ENCODE peak calls at places on chromosomes 1 and 21, in eight cellular contexts. M, O, X, W, V, P, H and C are unnamed samples.

GRCh38 chr1:39666772-39667171 is 5.1 kb downstream of the NT5C1A start:
- DNase-seq in M (no peak), P (no peak), W (no peak), H (no peak), X (no peak), O (no peak), V (no peak), C (no peak)

GRCh38 chr1:40939320-40940059 is 40.0 kb upstream of the CTPS1 start:
- DNase-seq in M (no peak), V (no peak), X (peak; percentile 48), P (peak; percentile 59), H (peak; percentile 44), W (no peak), O (no peak), C (no peak)

GRCh38 chr1:150999051-150999674 is 7.5 kb downstream of the MINDY1 start:
- DNase-seq in W (no peak), M (no peak), X (no peak), O (no peak), V (no peak), H (no peak), P (no peak), C (no peak)

GRCh38 chr1:182149411-182149965 is 88.0 kb upstream of the ZNF648 start:
- DNase-seq in H (no peak), W (peak; percentile 35), P (no peak), O (peak; percentile 75), V (peak; percentile 78), M (no peak), X (peak; percentile 34), C (peak; percentile 63)

GRCh38 chr1:228219962-228220780 is 12.3 kb downstream of the OBSCN start:
- DNase-seq in O (no peak), H (no peak), X (no peak), W (no peak), V (no peak), M (peak; percentile 9), P (no peak), C (no peak)

GRCh38 chr21:37939838-37940237 is 23.6 kb upstream of the KCNJ6 start:
- DNase-seq in H (no peak), O (no peak), V (no peak), P (no peak), M (no peak), X (no peak), W (no peak), C (no peak)

GRCh38 chr1:108560143-108560429 is 186 bp downstream of the EEIG2 start:
- DNase-seq in W (no peak), M (no peak), X (no peak), P (no peak), H (no peak), O (no peak), V (no peak), C (no peak)

GRCh38 chr1:96918406-96918805 is 196.8 kb downstream of the PTBP2 start:
- DNase-seq in O (no peak), M (no peak), H (no peak), V (no peak), X (no peak), P (no peak), W (no peak), C (no peak)

DNA sequence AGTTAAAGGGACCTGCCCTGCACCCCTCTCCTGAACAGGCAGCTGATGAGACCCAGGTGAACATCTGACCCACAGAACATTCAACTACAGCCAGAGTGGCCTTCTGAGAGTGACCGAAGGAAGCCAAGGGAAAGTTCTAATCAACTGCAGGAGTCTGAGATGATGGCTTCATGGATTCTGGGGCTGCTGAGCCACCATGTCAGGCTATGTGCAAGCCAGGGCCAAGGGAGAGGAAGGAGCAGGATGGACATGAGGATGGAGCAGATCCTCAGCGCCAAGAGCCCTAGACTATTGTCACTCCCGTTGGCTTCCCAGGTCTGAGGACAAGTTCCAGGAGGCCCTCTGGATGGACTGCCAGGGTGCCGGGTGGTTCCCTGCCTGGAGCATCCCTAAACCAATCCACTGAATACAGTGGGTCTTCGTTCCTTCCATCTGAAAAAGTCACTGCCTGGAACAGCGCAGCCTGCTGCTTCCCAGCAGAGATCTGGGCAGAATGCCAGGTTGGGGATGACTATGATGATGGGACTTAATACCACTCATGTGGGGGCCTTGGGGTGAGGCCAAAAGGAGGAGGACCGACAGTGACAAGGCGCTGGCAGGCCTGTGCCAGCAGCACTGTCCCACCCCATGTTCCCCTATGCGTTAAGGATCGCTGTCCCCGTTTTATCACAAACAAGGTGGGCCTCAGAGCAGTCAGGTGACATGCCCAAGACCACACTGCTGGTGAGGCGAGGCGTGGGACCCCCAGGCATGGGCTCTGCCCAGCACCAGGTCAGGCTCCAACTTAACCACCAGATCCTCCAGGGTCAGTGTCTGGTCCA is 19.8 kb downstream of the SPOCD1 start:
- DNase-seq in W (no peak), V (peak; percentile 44), P (peak; percentile 7), X (no peak), M (no peak), O (no peak), H (peak; percentile 62), C (peak; percentile 33)
- H3K4me1 ChIP-seq in W (no peaks in the 10 kb centered on the region), V (no peaks in the 10 kb centered on the region), P (no peaks in the 10 kb centered on the region), X (no peaks in the 10 kb centered on the region), M (no peaks in the 10 kb centered on the region), O (peaks cover 2% of the 10 kb centered on the region), H (peaks cover 24% of the 10 kb centered on the region), C (no peaks in the 10 kb centered on the region)

GRCh38 chr1:157153743-157154142 is 15.5 kb upstream of the ETV3 start:
- DNase-seq in H (no peak), X (no peak), P (no peak), V (no peak), W (no peak), O (no peak), M (peak; percentile 66), C (no peak)
- H3K27me3 ChIP-seq in H (peaks cover 25% of the 10 kb centered on the region), X (no peaks in the 10 kb centered on the region), P (no peaks in the 10 kb centered on the region), V (no peaks in the 10 kb centered on the region), W (peaks cover 40% of the 10 kb centered on the region), O (no peaks in the 10 kb centered on the region), M (peaks cover 7% of the 10 kb centered on the region), C (no peaks in the 10 kb centered on the region)

GRCh38 chr21:34910396-34910795 is 138.7 kb downstream of the RUNX1 start:
- DNase-seq in P (peak; percentile 55), H (no peak), X (no peak), W (no peak), M (no peak), V (peak; percentile 47), O (no peak), C (peak; percentile 69)

GRCh38 chr21:34908424-34909055 is 140.6 kb downstream of the RUNX1 start:
- DNase-seq in W (peak; percentile 76), P (peak; percentile 37), O (peak; percentile 89), M (peak; percentile 62), H (no peak), V (no peak), X (no peak), C (no peak)

GRCh38 chr21:34906401-34906800 is 142.7 kb downstream of the RUNX1 start:
- DNase-seq in M (no peak), H (no peak), O (no peak), W (no peak), V (no peak), P (no peak), X (no peak), C (no peak)

GRCh38 chr21:34909492-34910292 is 139.4 kb downstream of the RUNX1 start:
- DNase-seq in M (no peak), P (no peak), H (no peak), W (no peak), O (peak; percentile 31), X (no peak), V (no peak), C (no peak)

GRCh38 chr21:34907783-34908423 is 141.2 kb downstream of the RUNX1 start:
- DNase-seq in M (no peak), O (no peak), W (no peak), X (no peak), P (no peak), H (no peak), V (no peak), C (no peak)
- H3K27ac ChIP-seq in M (no peak overlapping the region), O (no peak overlapping the region), W (peak overlapping the region; percentile 77), X (no peak overlapping the region), P (no peak overlapping the region), H (no peak overlapping the region), V (peak overlapping the region; percentile 62), C (no peak overlapping the region)

GRCh38 chr1:9295884-9296283 is 3.2 kb downstream of the SPSB1 start:
- DNase-seq in W (no peak), P (no peak), X (no peak), M (no peak), H (no peak), O (no peak), V (no peak), C (no peak)
- H3K4me1 ChIP-seq in W (peaks cover 61% of the 10 kb centered on the region), P (no peaks in the 10 kb centered on the region), X (peaks cover 46% of the 10 kb centered on the region), M (peaks cover 8% of the 10 kb centered on the region), H (peaks cover 23% of the 10 kb centered on the region), O (no peaks in the 10 kb centered on the region), V (peaks cover 14% of the 10 kb centered on the region), C (peaks cover 47% of the 10 kb centered on the region)

GRCh38 chr1:18951818-18952391 is 4.6 kb downstream of the IFFO2 start:
- DNase-seq in P (no peak), X (no peak), V (no peak), M (no peak), O (no peak), W (no peak), H (no peak), C (no peak)

GRCh38 chr1:18955116-18955441 is 1.4 kb downstream of the IFFO2 start:
- DNase-seq in H (no peak), O (no peak), M (no peak), V (no peak), X (no peak), P (no peak), W (no peak), C (no peak)

GRCh38 chr1:18955442-18956188 is 861 bp downstream of the IFFO2 start:
- DNase-seq in O (peak; percentile 57), W (peak; percentile 69), M (peak; percentile 60), H (peak; percentile 92), P (peak; percentile 57), V (peak; percentile 52), X (peak; percentile 39), C (peak; percentile 73)

GRCh38 chr1:18954270-18955071 is 2.0 kb downstream of the IFFO2 start:
- DNase-seq in M (no peak), W (no peak), O (no peak), X (no peak), V (no peak), P (no peak), H (no peak), C (no peak)

GRCh38 chr1:18953656-18954259 is 2.7 kb downstream of the IFFO2 start:
- DNase-seq in W (no peak), X (no peak), P (no peak), M (no peak), V (no peak), O (no peak), H (no peak), C (no peak)
- H3K27me3 ChIP-seq in W (peaks cover 20% of the 10 kb centered on the region), X (no peaks in the 10 kb centered on the region), P (no peaks in the 10 kb centered on the region), M (no peaks in the 10 kb centered on the region), V (no peaks in the 10 kb centered on the region), O (no peaks in the 10 kb centered on the region), H (peaks cover 28% of the 10 kb centered on the region), C (no peaks in the 10 kb centered on the region)

GRCh38 chr1:221782970-221783369 is 41.1 kb upstream of the DUSP10 start:
- DNase-seq in P (no peak), H (no peak), M (no peak), W (no peak), V (no peak), X (no peak), O (no peak), C (no peak)
- H3K27ac ChIP-seq in P (no peak overlapping the region), H (no peak overlapping the region), M (no peak overlapping the region), W (peak overlapping the region; percentile 95), V (no peak overlapping the region), X (no peak overlapping the region), O (no peak overlapping the region), C (no peak overlapping the region)